ENCODE peak calls at places on chromosomes 6 and 20, in eight cellular contexts. One of them, this sample, is unnamed.

GRCh38 chr6:7402746-7403145 is 13.1 kb downstream of the RIOK1 start:
- DNase-seq in pancreas: no peak
- DNase-seq in heart left ventricle: no peak
- DNase-seq in MM.1S: no peak
- DNase-seq in SJSA1: no peak
- DNase-seq in heart right ventricle: no peak
- DNase-seq in CD4-positive, alpha-beta memory T cell: no peak
- DNase-seq in PC-3: no peak
- DNase-seq in this sample: no peak

GRCh38 chr20:44648579-44648978 is 2.9 kb downstream of the ADA start:
- DNase-seq in heart left ventricle: peak; percentile 25
- DNase-seq in SJSA1: no peak
- DNase-seq in CD4-positive, alpha-beta memory T cell: no peak
- DNase-seq in MM.1S: no peak
- DNase-seq in pancreas: no peak
- DNase-seq in PC-3: no peak
- DNase-seq in heart right ventricle: no peak
- DNase-seq in this sample: no peak

GRCh38 chr6:107644513-107644912 is 154.6 kb downstream of the SOBP start:
- DNase-seq in heart right ventricle: no peak
- DNase-seq in pancreas: no peak
- DNase-seq in heart left ventricle: no peak
- DNase-seq in PC-3: peak; percentile 18
- DNase-seq in SJSA1: no peak
- DNase-seq in MM.1S: no peak
- DNase-seq in CD4-positive, alpha-beta memory T cell: no peak
- DNase-seq in this sample: no peak

GRCh38 chr6:137799950-137800568 is 67.0 kb upstream of the TNFAIP3 start:
- DNase-seq in heart right ventricle: peak; percentile 60
- DNase-seq in heart left ventricle: no peak
- DNase-seq in SJSA1: peak; percentile 47
- DNase-seq in MM.1S: peak; percentile 87
- DNase-seq in CD4-positive, alpha-beta memory T cell: peak; percentile 82
- DNase-seq in PC-3: peak; percentile 63
- DNase-seq in pancreas: peak; percentile 31
- DNase-seq in this sample: peak; percentile 89

GRCh38 chr6:20661721-20662120 is 127.5 kb downstream of the CDKAL1 start:
- DNase-seq in PC-3: no peak
- DNase-seq in MM.1S: no peak
- DNase-seq in pancreas: no peak
- DNase-seq in SJSA1: peak; percentile 15
- DNase-seq in CD4-positive, alpha-beta memory T cell: no peak
- DNase-seq in heart right ventricle: no peak
- DNase-seq in heart left ventricle: no peak
- DNase-seq in this sample: no peak

GRCh38 chr6:80543151-80543550 is 436.7 kb downstream of the BCKDHB start:
- DNase-seq in PC-3: no peak
- DNase-seq in SJSA1: no peak
- DNase-seq in heart right ventricle: no peak
- DNase-seq in CD4-positive, alpha-beta memory T cell: no peak
- DNase-seq in heart left ventricle: no peak
- DNase-seq in pancreas: no peak
- DNase-seq in MM.1S: no peak
- DNase-seq in this sample: no peak

GRCh38 chr6:13522639-13523038 is 35.2 kb upstream of the GFOD1 start:
- DNase-seq in CD4-positive, alpha-beta memory T cell: no peak
- DNase-seq in SJSA1: no peak
- DNase-seq in MM.1S: no peak
- DNase-seq in PC-3: peak; percentile 76
- DNase-seq in heart left ventricle: no peak
- DNase-seq in heart right ventricle: no peak
- DNase-seq in pancreas: no peak
- DNase-seq in this sample: no peak

GRCh38 chr6:93794161-93794560 is 374.8 kb upstream of the EPHA7 start:
- DNase-seq in heart left ventricle: no peak
- DNase-seq in heart right ventricle: no peak
- DNase-seq in CD4-positive, alpha-beta memory T cell: no peak
- DNase-seq in SJSA1: no peak
- DNase-seq in PC-3: peak; percentile 29
- DNase-seq in pancreas: no peak
- DNase-seq in MM.1S: no peak
- DNase-seq in this sample: no peak

GRCh38 chr6:163572612-163573011 is 158.1 kb downstream of the QKI start:
- DNase-seq in SJSA1: peak; percentile 51
- DNase-seq in heart right ventricle: no peak
- DNase-seq in MM.1S: no peak
- DNase-seq in CD4-positive, alpha-beta memory T cell: no peak
- DNase-seq in heart left ventricle: no peak
- DNase-seq in pancreas: no peak
- DNase-seq in PC-3: no peak
- DNase-seq in this sample: no peak

GRCh38 chr6:4805553-4806307 is 29.5 kb downstream of the CDYL start:
- DNase-seq in PC-3: peak; percentile 66
- DNase-seq in pancreas: peak; percentile 39
- DNase-seq in MM.1S: no peak
- DNase-seq in heart left ventricle: no peak
- DNase-seq in CD4-positive, alpha-beta memory T cell: peak; percentile 10
- DNase-seq in heart right ventricle: peak; percentile 23
- DNase-seq in SJSA1: peak; percentile 44
- DNase-seq in this sample: no peak

GRCh38 chr6:132316970-132317369 is 84.3 kb downstream of the MOXD1 start:
- DNase-seq in MM.1S: no peak
- DNase-seq in pancreas: no peak
- DNase-seq in PC-3: no peak
- DNase-seq in CD4-positive, alpha-beta memory T cell: no peak
- DNase-seq in heart left ventricle: no peak
- DNase-seq in SJSA1: no peak
- DNase-seq in heart right ventricle: no peak
- DNase-seq in this sample: no peak

GRCh38 chr20:21202284-21202683 is 76.4 kb downstream of the KIZ start:
- DNase-seq in pancreas: no peak
- DNase-seq in PC-3: peak; percentile 69
- DNase-seq in CD4-positive, alpha-beta memory T cell: no peak
- DNase-seq in heart right ventricle: no peak
- DNase-seq in SJSA1: peak; percentile 30
- DNase-seq in MM.1S: no peak
- DNase-seq in heart left ventricle: no peak
- DNase-seq in this sample: no peak

GRCh38 chr20:58446264-58446937 is 57.4 kb downstream of the VAPB start:
- DNase-seq in pancreas: no peak
- DNase-seq in CD4-positive, alpha-beta memory T cell: no peak
- DNase-seq in PC-3: no peak
- DNase-seq in SJSA1: no peak
- DNase-seq in heart right ventricle: no peak
- DNase-seq in heart left ventricle: no peak
- DNase-seq in MM.1S: no peak
- DNase-seq in this sample: no peak

GRCh38 chr6:152316024-152316423 is 321.1 kb downstream of the SYNE1 start:
- DNase-seq in CD4-positive, alpha-beta memory T cell: no peak
- DNase-seq in heart left ventricle: no peak
- DNase-seq in SJSA1: no peak
- DNase-seq in pancreas: no peak
- DNase-seq in PC-3: no peak
- DNase-seq in MM.1S: no peak
- DNase-seq in heart right ventricle: peak; percentile 61
- DNase-seq in this sample: no peak

GRCh38 chr6:108589244-108589730 is 28.6 kb downstream of the FOXO3 start:
- DNase-seq in CD4-positive, alpha-beta memory T cell: no peak
- DNase-seq in pancreas: peak; percentile 76
- DNase-seq in heart left ventricle: peak; percentile 79
- DNase-seq in heart right ventricle: peak; percentile 62
- DNase-seq in MM.1S: peak; percentile 74
- DNase-seq in SJSA1: peak; percentile 33
- DNase-seq in PC-3: peak; percentile 47
- DNase-seq in this sample: no peak

GRCh38 chr6:106974337-106974998 is at the start of gene CD24:
- DNase-seq in pancreas: peak; percentile 85
- DNase-seq in heart right ventricle: no peak
- DNase-seq in heart left ventricle: peak; percentile 66
- DNase-seq in MM.1S: no peak
- DNase-seq in SJSA1: peak; percentile 59
- DNase-seq in PC-3: peak; percentile 60
- DNase-seq in CD4-positive, alpha-beta memory T cell: no peak
- DNase-seq in this sample: peak; percentile 14

GRCh38 chr6:12288844-12289654 is 1.1 kb upstream of the EDN1 start:
- DNase-seq in pancreas: peak; percentile 58
- DNase-seq in SJSA1: no peak
- DNase-seq in heart right ventricle: peak; percentile 45
- DNase-seq in MM.1S: peak; percentile 57
- DNase-seq in heart left ventricle: no peak
- DNase-seq in PC-3: peak; percentile 88
- DNase-seq in CD4-positive, alpha-beta memory T cell: peak; percentile 34
- DNase-seq in this sample: no peak

GRCh38 chr6:157035576-157035975 is 258.4 kb downstream of the ARID1B start:
- DNase-seq in MM.1S: no peak
- DNase-seq in heart left ventricle: no peak
- DNase-seq in pancreas: no peak
- DNase-seq in PC-3: no peak
- DNase-seq in heart right ventricle: no peak
- DNase-seq in CD4-positive, alpha-beta memory T cell: no peak
- DNase-seq in SJSA1: no peak
- DNase-seq in this sample: no peak

GRCh38 chr6:157034433-157035230 is 257.5 kb downstream of the ARID1B start:
- DNase-seq in PC-3: peak; percentile 53
- DNase-seq in CD4-positive, alpha-beta memory T cell: peak; percentile 50
- DNase-seq in SJSA1: peak; percentile 57
- DNase-seq in heart left ventricle: no peak
- DNase-seq in heart right ventricle: no peak
- DNase-seq in pancreas: no peak
- DNase-seq in MM.1S: peak; percentile 36
- DNase-seq in this sample: peak; percentile 48

GRCh38 chr6:157033428-157034140 is 256.4 kb downstream of the ARID1B start:
- DNase-seq in heart left ventricle: no peak
- DNase-seq in CD4-positive, alpha-beta memory T cell: no peak
- DNase-seq in heart right ventricle: no peak
- DNase-seq in MM.1S: no peak
- DNase-seq in PC-3: peak; percentile 10
- DNase-seq in SJSA1: peak; percentile 58
- DNase-seq in pancreas: no peak
- DNase-seq in this sample: peak; percentile 30

GRCh38 chr6:157030756-157031155 is 253.6 kb downstream of the ARID1B start:
- DNase-seq in heart right ventricle: no peak
- DNase-seq in PC-3: no peak
- DNase-seq in pancreas: no peak
- DNase-seq in heart left ventricle: no peak
- DNase-seq in CD4-positive, alpha-beta memory T cell: no peak
- DNase-seq in SJSA1: no peak
- DNase-seq in MM.1S: no peak
- DNase-seq in this sample: no peak

GRCh38 chr6:157032923-157033322 is 255.7 kb downstream of the ARID1B start:
- DNase-seq in PC-3: no peak
- DNase-seq in MM.1S: no peak
- DNase-seq in SJSA1: no peak
- DNase-seq in heart left ventricle: no peak
- DNase-seq in heart right ventricle: no peak
- DNase-seq in CD4-positive, alpha-beta memory T cell: no peak
- DNase-seq in pancreas: no peak
- DNase-seq in this sample: no peak
- H3K4me3 ChIP-seq in PC-3: peak overlapping the region; percentile 71
- H3K4me3 ChIP-seq in MM.1S: peak overlapping the region; percentile 61
- H3K4me3 ChIP-seq in SJSA1: peak overlapping the region; percentile 37
- H3K4me3 ChIP-seq in heart left ventricle: no peak overlapping the region
- H3K4me3 ChIP-seq in heart right ventricle: no peak overlapping the region
- H3K4me3 ChIP-seq in CD4-positive, alpha-beta memory T cell: peak overlapping the region; percentile 37
- H3K4me3 ChIP-seq in pancreas: no peak overlapping the region
- H3K4me3 ChIP-seq in this sample: peak overlapping the region; percentile 89

GRCh38 chr6:30903236-30903635 is 4.8 kb upstream of the GTF2H4 start:
- DNase-seq in heart right ventricle: no peak
- DNase-seq in pancreas: no peak
- DNase-seq in heart left ventricle: no peak
- DNase-seq in PC-3: no peak
- DNase-seq in MM.1S: no peak
- DNase-seq in CD4-positive, alpha-beta memory T cell: no peak
- DNase-seq in SJSA1: no peak
- DNase-seq in this sample: no peak

GRCh38 chr6:30902709-30903108 is 5.3 kb upstream of the GTF2H4 start:
- DNase-seq in heart left ventricle: no peak
- DNase-seq in MM.1S: no peak
- DNase-seq in SJSA1: no peak
- DNase-seq in CD4-positive, alpha-beta memory T cell: no peak
- DNase-seq in heart right ventricle: no peak
- DNase-seq in pancreas: no peak
- DNase-seq in PC-3: no peak
- DNase-seq in this sample: no peak

GRCh38 chr6:30898750-30899360 is 9.2 kb upstream of the GTF2H4 start:
- DNase-seq in heart left ventricle: no peak
- DNase-seq in PC-3: no peak
- DNase-seq in SJSA1: no peak
- DNase-seq in pancreas: no peak
- DNase-seq in heart right ventricle: no peak
- DNase-seq in MM.1S: no peak
- DNase-seq in CD4-positive, alpha-beta memory T cell: no peak
- DNase-seq in this sample: no peak

GRCh38 chr6:30900863-30901417 is 7.1 kb upstream of the GTF2H4 start:
- DNase-seq in heart right ventricle: no peak
- DNase-seq in pancreas: no peak
- DNase-seq in MM.1S: no peak
- DNase-seq in PC-3: no peak
- DNase-seq in heart left ventricle: no peak
- DNase-seq in SJSA1: no peak
- DNase-seq in CD4-positive, alpha-beta memory T cell: no peak
- DNase-seq in this sample: no peak

DNA sequence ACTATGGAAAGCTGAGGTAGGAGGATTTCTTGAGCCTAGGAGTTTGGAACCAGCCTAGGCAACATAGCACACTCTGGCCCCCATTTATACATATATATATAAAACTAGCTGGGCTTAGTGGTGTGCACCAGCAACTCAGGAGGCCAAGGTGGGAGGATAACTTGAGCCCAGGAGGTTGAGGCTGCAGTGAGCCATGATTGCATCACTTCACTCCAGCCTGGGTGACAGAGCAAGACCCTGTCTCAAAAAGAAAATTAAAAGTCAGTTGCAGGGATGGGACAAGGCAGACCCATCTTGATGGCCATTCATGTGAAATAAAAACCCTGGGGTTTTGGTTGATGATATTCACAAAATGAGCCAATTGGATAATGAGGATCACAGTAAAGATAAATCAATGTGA is 6.6 kb upstream of the GTF2H4 start:
- DNase-seq in pancreas: no peak
- DNase-seq in MM.1S: no peak
- DNase-seq in heart right ventricle: no peak
- DNase-seq in heart left ventricle: no peak
- DNase-seq in SJSA1: no peak
- DNase-seq in PC-3: no peak
- DNase-seq in CD4-positive, alpha-beta memory T cell: no peak
- DNase-seq in this sample: no peak
- H3K4me1 ChIP-seq in pancreas: no peaks in the 10 kb centered on the region
- H3K4me1 ChIP-seq in MM.1S: no peaks in the 10 kb centered on the region
- H3K4me1 ChIP-seq in heart right ventricle: no peaks in the 10 kb centered on the region
- H3K4me1 ChIP-seq in heart left ventricle: no peaks in the 10 kb centered on the region
- H3K4me1 ChIP-seq in SJSA1: no peaks in the 10 kb centered on the region
- H3K4me1 ChIP-seq in PC-3: no peaks in the 10 kb centered on the region
- H3K4me1 ChIP-seq in CD4-positive, alpha-beta memory T cell: no peaks in the 10 kb centered on the region
- H3K4me1 ChIP-seq in this sample: no peaks in the 10 kb centered on the region

GRCh38 chr6:44558315-44559227 is 171.1 kb downstream of the CDC5L start:
- DNase-seq in pancreas: no peak
- DNase-seq in SJSA1: no peak
- DNase-seq in MM.1S: no peak
- DNase-seq in heart left ventricle: no peak
- DNase-seq in CD4-positive, alpha-beta memory T cell: no peak
- DNase-seq in heart right ventricle: no peak
- DNase-seq in PC-3: no peak
- DNase-seq in this sample: no peak
- H3K27ac ChIP-seq in pancreas: no peak overlapping the region
- H3K27ac ChIP-seq in SJSA1: peak overlapping the region; percentile 38
- H3K27ac ChIP-seq in MM.1S: no peak overlapping the region
- H3K27ac ChIP-seq in heart left ventricle: no peak overlapping the region
- H3K27ac ChIP-seq in CD4-positive, alpha-beta memory T cell: no peak overlapping the region
- H3K27ac ChIP-seq in heart right ventricle: no peak overlapping the region
- H3K27ac ChIP-seq in PC-3: no peak overlapping the region
- H3K27ac ChIP-seq in this sample: no peak overlapping the region

GRCh38 chr20:32761417-32761830 is 761 bp upstream of the DNMT3B start:
- DNase-seq in SJSA1: no peak
- DNase-seq in heart left ventricle: no peak
- DNase-seq in heart right ventricle: no peak
- DNase-seq in MM.1S: no peak
- DNase-seq in PC-3: no peak
- DNase-seq in pancreas: no peak
- DNase-seq in CD4-positive, alpha-beta memory T cell: no peak
- DNase-seq in this sample: no peak
- H3K4me3 ChIP-seq in SJSA1: peak overlapping the region; percentile 93
- H3K4me3 ChIP-seq in heart left ventricle: peak overlapping the region; percentile 96
- H3K4me3 ChIP-seq in heart right ventricle: peak overlapping the region; percentile 64
- H3K4me3 ChIP-seq in MM.1S: peak overlapping the region; percentile 42
- H3K4me3 ChIP-seq in PC-3: peak overlapping the region; percentile 98
- H3K4me3 ChIP-seq in pancreas: peak overlapping the region; percentile 59
- H3K4me3 ChIP-seq in CD4-positive, alpha-beta memory T cell: no peak overlapping the region
- H3K4me3 ChIP-seq in this sample: peak overlapping the region; percentile 44